ENCODE peak calls at places on chromosome 10, in seven cellular contexts. One of them, this sample, is unnamed.

GRCh38 chr10:5449823-5450222 is 37.5 kb downstream of the NET1 start:
- DNase-seq in HCT116: no peak
- DNase-seq in suprapubic skin: no peak
- DNase-seq in prostate gland: no peak
- DNase-seq in stomach: no peak
- DNase-seq in spleen: no peak
- DNase-seq in sigmoid colon: no peak
- DNase-seq in this sample: no peak

GRCh38 chr10:31822150-31822549 is 106.5 kb downstream of the ARHGAP12 start:
- DNase-seq in HCT116: no peak
- DNase-seq in suprapubic skin: no peak
- DNase-seq in prostate gland: no peak
- DNase-seq in stomach: no peak
- DNase-seq in spleen: no peak
- DNase-seq in sigmoid colon: no peak
- DNase-seq in this sample: no peak

GRCh38 chr10:49151025-49151445 is 17.2 kb upstream of the FAM170B start:
- DNase-seq in HCT116: no peak
- DNase-seq in suprapubic skin: no peak
- DNase-seq in prostate gland: no peak
- DNase-seq in stomach: no peak
- DNase-seq in spleen: no peak
- DNase-seq in sigmoid colon: no peak
- DNase-seq in this sample: no peak

GRCh38 chr10:124648738-124649137 is 95.4 kb downstream of the FAM53B start:
- DNase-seq in HCT116: no peak
- DNase-seq in suprapubic skin: no peak
- DNase-seq in prostate gland: no peak
- DNase-seq in stomach: peak
- DNase-seq in spleen: peak
- DNase-seq in sigmoid colon: peak
- DNase-seq in this sample: no peak

GRCh38 chr10:132349766-132350165 is 17.8 kb downstream of the LRRC27 start:
- DNase-seq in HCT116: no peak
- DNase-seq in suprapubic skin: no peak
- DNase-seq in prostate gland: no peak
- DNase-seq in stomach: no peak
- DNase-seq in spleen: peak
- DNase-seq in sigmoid colon: peak
- DNase-seq in this sample: no peak

GRCh38 chr10:44879531-44879899 is 31.6 kb upstream of the TMEM72 start:
- DNase-seq in HCT116: no peak
- DNase-seq in suprapubic skin: no peak
- DNase-seq in prostate gland: no peak
- DNase-seq in stomach: no peak
- DNase-seq in spleen: no peak
- DNase-seq in sigmoid colon: peak
- DNase-seq in this sample: no peak

GRCh38 chr10:97481071-97481470 is 17.2 kb downstream of the MMS19 start:
- DNase-seq in HCT116: no peak
- DNase-seq in suprapubic skin: no peak
- DNase-seq in prostate gland: no peak
- DNase-seq in stomach: no peak
- DNase-seq in spleen: no peak
- DNase-seq in sigmoid colon: no peak
- DNase-seq in this sample: no peak

GRCh38 chr10:13820591-13821377 is 234.0 kb downstream of the PRPF18 start:
- DNase-seq in HCT116: no peak
- DNase-seq in suprapubic skin: no peak
- DNase-seq in prostate gland: no peak
- DNase-seq in stomach: no peak
- DNase-seq in spleen: no peak
- DNase-seq in sigmoid colon: no peak
- DNase-seq in this sample: no peak

GRCh38 chr10:124678566-124679240 is 65.5 kb downstream of the FAM53B start:
- DNase-seq in HCT116: no peak
- DNase-seq in suprapubic skin: no peak
- DNase-seq in prostate gland: no peak
- DNase-seq in stomach: no peak
- DNase-seq in spleen: no peak
- DNase-seq in sigmoid colon: no peak
- DNase-seq in this sample: no peak

GRCh38 chr10:117609095-117609821 is 66.7 kb downstream of the EMX2 start:
- DNase-seq in HCT116: no peak
- DNase-seq in suprapubic skin: no peak
- DNase-seq in prostate gland: no peak
- DNase-seq in stomach: peak
- DNase-seq in spleen: no peak
- DNase-seq in sigmoid colon: peak
- DNase-seq in this sample: no peak

GRCh38 chr10:48625013-48625412 is 20.1 kb upstream of the ARHGAP22 start:
- DNase-seq in HCT116: no peak
- DNase-seq in suprapubic skin: no peak
- DNase-seq in prostate gland: no peak
- DNase-seq in stomach: no peak
- DNase-seq in spleen: no peak
- DNase-seq in sigmoid colon: no peak
- DNase-seq in this sample: no peak

GRCh38 chr10:46293832-46294640 is 7.2 kb downstream of the ANTXRL start:
- DNase-seq in HCT116: no peak
- DNase-seq in suprapubic skin: peak
- DNase-seq in prostate gland: no peak
- DNase-seq in stomach: no peak
- DNase-seq in spleen: peak
- DNase-seq in sigmoid colon: peak
- DNase-seq in this sample: no peak

GRCh38 chr10:24825551-24825950 is 101.9 kb upstream of the ARHGAP21 start:
- DNase-seq in HCT116: no peak
- DNase-seq in suprapubic skin: no peak
- DNase-seq in prostate gland: no peak
- DNase-seq in stomach: no peak
- DNase-seq in spleen: no peak
- DNase-seq in sigmoid colon: no peak
- DNase-seq in this sample: no peak

GRCh38 chr10:100786591-100786990 is 41.2 kb downstream of the PAX2 start:
- DNase-seq in HCT116: no peak
- DNase-seq in suprapubic skin: no peak
- DNase-seq in prostate gland: no peak
- DNase-seq in stomach: no peak
- DNase-seq in spleen: no peak
- DNase-seq in sigmoid colon: no peak
- DNase-seq in this sample: no peak

GRCh38 chr10:44990302-44990655 is 10.4 kb upstream of the ZNF22 start:
- DNase-seq in HCT116: no peak
- DNase-seq in suprapubic skin: peak
- DNase-seq in prostate gland: no peak
- DNase-seq in stomach: no peak
- DNase-seq in spleen: no peak
- DNase-seq in sigmoid colon: peak
- DNase-seq in this sample: no peak

GRCh38 chr10:71236286-71236685 is 23.9 kb downstream of the UNC5B start:
- DNase-seq in HCT116: no peak
- DNase-seq in suprapubic skin: no peak
- DNase-seq in prostate gland: no peak
- DNase-seq in stomach: no peak
- DNase-seq in spleen: no peak
- DNase-seq in sigmoid colon: no peak
- DNase-seq in this sample: no peak

GRCh38 chr10:29324220-29324831 is 35.5 kb downstream of the LYZL1 start:
- DNase-seq in HCT116: no peak
- DNase-seq in suprapubic skin: no peak
- DNase-seq in prostate gland: no peak
- DNase-seq in stomach: no peak
- DNase-seq in spleen: no peak
- DNase-seq in sigmoid colon: no peak
- DNase-seq in this sample: no peak

GRCh38 chr10:124671486-124672075 is 72.6 kb downstream of the FAM53B start:
- DNase-seq in HCT116: peak
- DNase-seq in suprapubic skin: peak
- DNase-seq in prostate gland: no peak
- DNase-seq in stomach: no peak
- DNase-seq in spleen: peak
- DNase-seq in sigmoid colon: peak
- DNase-seq in this sample: no peak

GRCh38 chr10:52353960-52354394 is 39.9 kb downstream of the DKK1 start:
- DNase-seq in HCT116: no peak
- DNase-seq in suprapubic skin: no peak
- DNase-seq in prostate gland: no peak
- DNase-seq in stomach: no peak
- DNase-seq in spleen: no peak
- DNase-seq in sigmoid colon: no peak
- DNase-seq in this sample: no peak

GRCh38 chr10:129057856-129058663 is 409.0 kb upstream of the MGMT start:
- DNase-seq in HCT116: no peak
- DNase-seq in suprapubic skin: no peak
- DNase-seq in prostate gland: no peak
- DNase-seq in stomach: no peak
- DNase-seq in spleen: peak
- DNase-seq in sigmoid colon: no peak
- DNase-seq in this sample: no peak

GRCh38 chr10:121106607-121107006 is 255.4 kb downstream of the WDR11 start:
- DNase-seq in HCT116: no peak
- DNase-seq in suprapubic skin: no peak
- DNase-seq in prostate gland: no peak
- DNase-seq in stomach: no peak
- DNase-seq in spleen: no peak
- DNase-seq in sigmoid colon: no peak
- DNase-seq in this sample: no peak

GRCh38 chr10:121110369-121110768 is 259.2 kb downstream of the WDR11 start:
- DNase-seq in HCT116: no peak
- DNase-seq in suprapubic skin: no peak
- DNase-seq in prostate gland: no peak
- DNase-seq in stomach: no peak
- DNase-seq in spleen: no peak
- DNase-seq in sigmoid colon: no peak
- DNase-seq in this sample: no peak

GRCh38 chr10:121104476-121105111 is 253.4 kb downstream of the WDR11 start:
- DNase-seq in HCT116: no peak
- DNase-seq in suprapubic skin: no peak
- DNase-seq in prostate gland: no peak
- DNase-seq in stomach: no peak
- DNase-seq in spleen: no peak
- DNase-seq in sigmoid colon: no peak
- DNase-seq in this sample: no peak

GRCh38 chr10:121112618-121113384 is 261.6 kb downstream of the WDR11 start:
- DNase-seq in HCT116: no peak
- DNase-seq in suprapubic skin: no peak
- DNase-seq in prostate gland: no peak
- DNase-seq in stomach: no peak
- DNase-seq in spleen: no peak
- DNase-seq in sigmoid colon: no peak
- DNase-seq in this sample: no peak

DNA sequence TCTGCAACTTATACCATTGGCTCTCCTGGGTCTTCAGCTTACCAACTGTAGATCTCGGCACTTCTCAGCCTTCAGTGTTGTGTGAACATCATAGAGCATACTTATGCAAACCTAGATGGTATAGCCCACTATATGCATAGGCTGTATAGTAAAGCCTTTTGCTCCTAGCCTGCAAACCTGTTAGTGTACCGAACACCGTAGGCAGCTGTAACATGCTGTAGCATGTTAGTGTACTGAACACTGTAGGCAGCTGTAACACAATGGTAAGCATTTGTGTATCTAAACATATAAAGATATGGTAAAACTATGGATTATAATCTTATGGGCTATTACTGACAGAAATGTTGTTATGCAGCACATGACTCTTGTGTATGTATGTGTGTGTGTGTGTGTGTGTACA is 256.9 kb downstream of the WDR11 start:
- DNase-seq in HCT116: no peak
- DNase-seq in suprapubic skin: no peak
- DNase-seq in prostate gland: no peak
- DNase-seq in stomach: no peak
- DNase-seq in spleen: no peak
- DNase-seq in sigmoid colon: no peak
- DNase-seq in this sample: no peak
- TF ChIP-seq POLR2AphosphoS5 in HCT116: no peak
- TF ChIP-seq POLR2AphosphoS5 in suprapubic skin: no peak
- TF ChIP-seq POLR2AphosphoS5 in prostate gland: no peak
- TF ChIP-seq POLR2AphosphoS5 in stomach: no peak
- TF ChIP-seq POLR2AphosphoS5 in spleen: no peak
- TF ChIP-seq POLR2AphosphoS5 in sigmoid colon: no peak
- TF ChIP-seq POLR2AphosphoS5 in this sample: no peak

GRCh38 chr10:34016541-34016940 is 682.1 kb upstream of the NRP1 start:
- DNase-seq in HCT116: no peak
- DNase-seq in suprapubic skin: no peak
- DNase-seq in prostate gland: no peak
- DNase-seq in stomach: no peak
- DNase-seq in spleen: no peak
- DNase-seq in sigmoid colon: no peak
- DNase-seq in this sample: no peak
- TF ChIP-seq POLR2A in HCT116: no peak
- TF ChIP-seq POLR2A in suprapubic skin: no peak
- TF ChIP-seq POLR2A in prostate gland: no peak
- TF ChIP-seq POLR2A in stomach: no peak
- TF ChIP-seq POLR2A in spleen: no peak
- TF ChIP-seq POLR2A in sigmoid colon: no peak
- TF ChIP-seq POLR2A in this sample: no peak

DNA sequence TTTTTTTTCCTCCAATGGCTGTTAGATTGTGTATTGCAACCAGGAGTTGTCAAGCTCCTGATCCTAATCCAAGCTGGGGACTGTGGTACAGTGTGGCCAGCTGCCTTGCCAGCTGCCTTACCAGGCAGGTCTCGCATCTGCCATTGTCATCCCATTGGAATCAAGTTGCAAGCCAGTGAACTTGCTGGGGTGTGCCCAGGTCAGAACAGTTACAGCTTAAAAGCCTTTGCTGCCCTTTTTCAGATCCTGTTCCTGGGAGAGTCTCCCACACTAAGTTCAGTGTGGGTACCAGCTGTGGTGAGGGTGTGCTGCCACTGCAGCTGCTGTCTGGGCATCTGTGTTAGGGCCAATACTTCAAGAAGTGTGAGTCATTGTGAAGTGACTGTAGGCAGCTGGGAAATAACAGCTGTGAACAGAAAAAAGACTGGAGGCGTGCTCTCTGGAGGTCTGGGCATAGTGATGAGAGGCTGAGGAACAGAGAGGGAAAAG is 72.8 kb downstream of the CCNY start:
- DNase-seq in HCT116: no peak
- DNase-seq in suprapubic skin: no peak
- DNase-seq in prostate gland: no peak
- DNase-seq in stomach: no peak
- DNase-seq in spleen: no peak
- DNase-seq in sigmoid colon: peak
- DNase-seq in this sample: no peak
- TF ChIP-seq POLR2AphosphoS5 in HCT116: no peak
- TF ChIP-seq POLR2AphosphoS5 in suprapubic skin: no peak
- TF ChIP-seq POLR2AphosphoS5 in prostate gland: no peak
- TF ChIP-seq POLR2AphosphoS5 in stomach: peak
- TF ChIP-seq POLR2AphosphoS5 in spleen: no peak
- TF ChIP-seq POLR2AphosphoS5 in sigmoid colon: peak
- TF ChIP-seq POLR2AphosphoS5 in this sample: no peak

DNA sequence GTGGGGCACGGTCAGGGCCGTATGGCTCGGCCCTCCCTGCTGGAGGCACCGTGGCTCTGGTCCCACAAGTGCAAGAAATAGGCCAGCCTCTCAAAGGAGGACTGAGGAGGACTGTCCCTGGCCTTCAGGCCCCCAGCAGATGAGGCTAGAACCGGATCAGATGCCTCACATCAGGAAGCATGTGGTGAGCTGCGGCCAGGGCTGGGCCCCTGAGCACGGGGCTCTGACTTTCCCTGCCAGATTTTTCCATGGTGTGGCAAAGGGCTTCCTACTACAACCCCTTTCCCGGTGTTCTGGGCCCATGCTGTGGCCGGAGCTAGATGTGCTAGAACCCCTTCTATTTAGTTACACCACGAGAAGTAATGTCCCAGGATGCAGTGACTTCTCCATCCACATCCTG is 100.4 kb downstream of the TCERG1L start:
- DNase-seq in HCT116: no peak
- DNase-seq in suprapubic skin: no peak
- DNase-seq in prostate gland: no peak
- DNase-seq in stomach: peak
- DNase-seq in spleen: peak
- DNase-seq in sigmoid colon: no peak
- DNase-seq in this sample: no peak
- TF ChIP-seq POLR2A in HCT116: no peak
- TF ChIP-seq POLR2A in suprapubic skin: no peak
- TF ChIP-seq POLR2A in prostate gland: no peak
- TF ChIP-seq POLR2A in stomach: no peak
- TF ChIP-seq POLR2A in spleen: no peak
- TF ChIP-seq POLR2A in sigmoid colon: no peak
- TF ChIP-seq POLR2A in this sample: no peak